ENCODE peak calls at places on chromosomes 16 and 17, in six cellular contexts. V, K, R, G, N and O are unnamed samples.
A peak's percentile ranks its signal among the peaks of the same experiment; 100 is the strongest.

GRCh38 chr16:87044031-87044380 is 273.2 kb downstream of the C16orf95 start:
- DNase-seq in V (no peak), K (no peak), R (no peak), G (no peak), N (no peak), O (no peak)

GRCh38 chr17:83177611-83178532 is 98.5 kb downstream of the METRNL start:
- DNase-seq in V (no peak), K (peak; percentile 29), R (no peak), G (peak; percentile 29), N (no peak), O (no peak)

GRCh38 chr16:67856927-67857546 is 9.5 kb upstream of the CENPT start:
- DNase-seq in V (no peak), K (no peak), R (no peak), G (no peak), N (no peak), O (no peak)

GRCh38 chr17:1635675-1636465 is 7.2 kb upstream of the SLC43A2 start:
- DNase-seq in V (no peak), K (no peak), R (no peak), G (no peak), N (no peak), O (no peak)

GRCh38 chr17:63999680-64000531 is 1.8 kb downstream of the PRR29 start:
- DNase-seq in V (no peak), K (peak; percentile 28), R (no peak), G (no peak), N (no peak), O (no peak)

GRCh38 chr17:41494524-41494923 is 4.8 kb upstream of the KRT36 start:
- DNase-seq in V (no peak), K (no peak), R (no peak), G (no peak), N (peak; percentile 13), O (no peak)

GRCh38 chr17:4230142-4230541 is 33.6 kb downstream of the ANKFY1 start:
- DNase-seq in V (no peak), K (no peak), R (no peak), G (no peak), N (no peak), O (no peak)

GRCh38 chr16:71966932-71967331 is 33.3 kb downstream of the PKD1L3 start:
- DNase-seq in V (no peak), K (no peak), R (no peak), G (no peak), N (no peak), O (no peak)

GRCh38 chr16:82363026-82363816 is 193.2 kb upstream of the MPHOSPH6 start:
- DNase-seq in V (no peak), K (no peak), R (no peak), G (no peak), N (no peak), O (no peak)

GRCh38 chr16:82364690-82365089 is 194.7 kb upstream of the MPHOSPH6 start:
- DNase-seq in V (no peak), K (no peak), R (no peak), G (no peak), N (peak; percentile 7), O (no peak)

GRCh38 chr16:82370282-82370681 is 200.3 kb upstream of the MPHOSPH6 start:
- DNase-seq in V (no peak), K (no peak), R (no peak), G (no peak), N (no peak), O (no peak)

GRCh38 chr16:82366462-82366861 is 196.4 kb upstream of the MPHOSPH6 start:
- DNase-seq in V (no peak), K (no peak), R (no peak), G (no peak), N (no peak), O (no peak)

DNA sequence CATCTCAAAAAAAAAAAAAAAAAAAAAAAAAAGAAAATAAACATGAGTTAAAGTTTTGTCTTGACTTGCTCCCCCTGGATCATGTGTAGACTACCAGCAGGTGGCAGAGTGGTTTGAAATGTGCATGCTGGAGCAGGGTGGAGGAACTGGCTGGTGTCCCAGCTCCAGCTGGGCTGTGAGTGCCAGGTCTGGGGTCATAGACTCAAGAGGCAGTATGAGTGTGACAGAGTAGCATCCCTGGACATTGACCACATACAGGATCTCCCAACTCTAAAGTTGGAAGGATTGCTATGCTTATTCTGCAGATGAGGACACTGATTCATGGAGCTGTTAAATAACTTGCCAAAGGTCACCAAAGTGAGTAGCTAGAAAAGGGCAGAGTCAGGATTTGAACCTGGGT is 198.0 kb upstream of the MPHOSPH6 start:
- DNase-seq in V (no peak), K (peak; percentile 61), R (peak; percentile 20), G (no peak), N (peak; percentile 40), O (no peak)
- TF ChIP-seq CTCF in V (peak; percentile 31), K (peak; percentile 39), R (no peak), G (peak; percentile 45), N (peak; percentile 50), O (no peak)

GRCh38 chr16:69890114-69890890 is 60.8 kb upstream of the CLEC18A start:
- DNase-seq in V (no peak), K (peak; percentile 67), R (no peak), G (no peak), N (no peak), O (no peak)
- TF ChIP-seq GABPA in V (no peak), K (no peak), R (no peak), G (no peak), N (no peak), O (no peak)

GRCh38 chr17:6259899-6260298 is 175.0 kb downstream of the AIPL1 start:
- DNase-seq in V (no peak), K (no peak), R (no peak), G (no peak), N (no peak), O (no peak)
- TF ChIP-seq CTCF in V (no peak), K (no peak), R (no peak), G (no peak), N (no peak), O (no peak)

GRCh38 chr16:50621452-50621792 is 59.7 kb downstream of the SNX20 start:
- DNase-seq in V (no peak), K (no peak), R (no peak), G (no peak), N (no peak), O (no peak)

GRCh38 chr16:50622029-50622428 is 59.1 kb downstream of the SNX20 start:
- DNase-seq in V (no peak), K (no peak), R (no peak), G (no peak), N (no peak), O (no peak)

GRCh38 chr16:50620646-50621451 is 60.3 kb downstream of the SNX20 start:
- DNase-seq in V (no peak), K (no peak), R (no peak), G (no peak), N (no peak), O (no peak)

GRCh38 chr16:50624449-50624782 is 56.7 kb downstream of the SNX20 start:
- DNase-seq in V (no peak), K (no peak), R (no peak), G (no peak), N (no peak), O (no peak)

DNA sequence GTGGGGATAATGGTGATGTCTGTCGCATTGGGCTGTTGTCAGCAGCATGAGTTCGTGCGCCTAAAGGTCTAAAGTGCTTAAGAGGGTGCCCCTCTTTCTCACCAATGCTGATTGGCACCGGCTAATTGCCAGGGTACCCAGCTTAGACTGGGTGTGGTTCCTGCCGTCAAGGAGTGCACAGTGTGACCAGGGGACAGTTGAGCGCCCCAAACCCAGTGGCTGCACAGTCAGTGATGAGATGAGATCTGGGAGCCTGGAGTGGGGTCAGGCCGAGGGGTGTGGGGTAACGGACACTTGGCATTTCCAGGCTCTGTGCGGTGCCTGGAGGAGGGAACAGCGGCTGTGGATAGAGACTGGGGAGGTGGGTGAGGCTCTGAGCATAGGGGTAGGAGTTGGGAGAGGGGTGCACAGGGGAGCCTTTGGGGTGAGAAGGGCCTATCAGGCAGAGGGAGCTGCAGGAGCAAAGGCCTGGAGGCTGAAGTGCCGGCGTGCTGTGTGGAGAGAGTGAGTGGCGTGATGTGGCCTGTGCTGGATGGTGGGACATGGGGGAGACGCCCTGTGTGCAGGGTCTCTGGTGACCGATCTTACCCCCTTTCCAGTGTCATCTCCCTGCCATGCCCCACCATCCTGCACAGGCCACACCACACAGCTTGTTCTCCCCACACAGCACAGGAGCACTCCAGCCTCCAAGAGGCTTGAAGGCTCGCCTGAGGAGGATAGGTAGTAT is 58.3 kb downstream of the SNX20 start:
- DNase-seq in V (no peak), K (no peak), R (no peak), G (no peak), N (no peak), O (no peak)
- TF ChIP-seq GABPA in V (no peak), K (no peak), R (no peak), G (no peak), N (no peak), O (no peak)

DNA sequence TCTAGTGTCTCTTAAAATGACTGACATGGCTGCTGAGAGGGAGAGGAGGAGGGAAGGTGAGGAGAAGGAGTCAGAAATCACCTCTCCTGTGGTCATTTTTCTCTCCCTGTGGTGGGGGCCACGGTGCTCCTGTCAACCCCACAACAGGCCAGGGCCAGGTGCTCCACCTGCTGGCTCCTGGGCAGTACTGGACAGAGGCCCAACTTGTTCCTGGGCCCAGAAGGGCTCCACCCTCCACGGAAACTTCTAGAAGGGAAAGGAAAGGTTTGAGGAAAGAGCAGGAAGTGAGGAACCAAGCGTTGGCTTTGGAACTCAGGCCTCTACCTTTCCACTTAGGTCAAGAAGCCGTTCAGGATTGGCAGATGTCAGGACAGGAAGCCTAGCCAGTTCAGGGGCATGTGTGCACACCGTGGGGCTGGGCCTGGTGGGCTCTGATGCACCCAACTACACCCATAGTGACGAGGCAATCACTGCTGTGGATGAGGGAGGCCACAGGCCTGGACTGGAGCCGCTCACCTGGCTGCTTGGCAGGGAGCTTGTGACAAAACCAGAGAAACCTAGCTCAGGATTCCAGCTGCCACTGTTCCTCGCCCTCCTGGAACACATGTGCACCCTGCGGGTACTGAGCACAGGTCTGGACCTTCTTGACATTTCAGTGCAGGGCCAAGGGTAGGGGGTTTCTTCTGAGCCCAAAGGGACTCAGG is 36.1 kb downstream of the WNT3 start:
- DNase-seq in V (no peak), K (peak; percentile 82), R (peak; percentile 77), G (peak; percentile 69), N (peak; percentile 62), O (peak; percentile 14)
- TF ChIP-seq CTCF in V (peak; percentile 71), K (peak; percentile 91), R (peak; percentile 93), G (peak; percentile 90), N (peak; percentile 96), O (peak; percentile 38)